ENCODE peak calls at places on chromosomes 7 and 10, in four cellular contexts. J is testis, H is ovary, E is upper lobe of left lung. C is an unnamed sample.

GRCh38 chr7:102284891-102285540 is 1.7 kb upstream of the SH2B2 start:
- DNase-seq in J (no peak), H (peak; percentile 58), E (peak; percentile 80), C (no peak)

GRCh38 chr10:14548474-14548873 is 217.8 kb upstream of the FRMD4A start:
- DNase-seq in J (peak; percentile 68), H (no peak), E (no peak), C (no peak)

GRCh38 chr10:3473271-3473670 is 300.7 kb upstream of the PITRM1 start:
- DNase-seq in J (no peak), H (no peak), E (peak; percentile 53), C (no peak)

GRCh38 chr7:991729-992444 is 8.9 kb downstream of the CYP2W1 start:
- DNase-seq in J (no peak), H (no peak), E (no peak), C (no peak)

GRCh38 chr10:968546-969199 is 19.6 kb upstream of the GTPBP4 start:
- DNase-seq in J (no peak), H (no peak), E (no peak), C (no peak)

GRCh38 chr10:89301231-89301630 is 615 bp upstream of the IFIT2 start:
- DNase-seq in J (peak; percentile 38), H (no peak), E (peak; percentile 54), C (no peak)

GRCh38 chr7:33604015-33604414 is 301.3 kb upstream of the BMPER start:
- DNase-seq in J (no peak), H (no peak), E (no peak), C (no peak)

GRCh38 chr7:69782917-69783684 is 184.8 kb downstream of the AUTS2 start:
- DNase-seq in J (peak; percentile 74), H (peak; percentile 60), E (no peak), C (no peak)

GRCh38 chr7:108836246-108836645 is 266.6 kb downstream of the DNAJB9 start:
- DNase-seq in J (no peak), H (no peak), E (no peak), C (no peak)

GRCh38 chr10:127259385-127259784 is 63.0 kb upstream of the INSYN2A start:
- DNase-seq in J (no peak), H (no peak), E (no peak), C (no peak)

GRCh38 chr7:154425326-154425725 is 373.1 kb downstream of the DPP6 start:
- DNase-seq in J (no peak), H (no peak), E (no peak), C (no peak)

GRCh38 chr10:91210435-91210834 is 10.0 kb upstream of the PCGF5 start:
- DNase-seq in J (no peak), H (no peak), E (peak; percentile 76), C (no peak)

GRCh38 chr7:28705350-28705749 is 252.8 kb downstream of the TRIL start:
- DNase-seq in J (no peak), H (no peak), E (no peak), C (no peak)

GRCh38 chr7:82609746-82610145 is 166.2 kb upstream of the CACNA2D1 start:
- DNase-seq in J (no peak), H (no peak), E (no peak), C (no peak)

GRCh38 chr7:27611043-27611442 is 51.6 kb downstream of the HIBADH start:
- DNase-seq in J (no peak), H (no peak), E (peak; percentile 57), C (no peak)

GRCh38 chr7:27143022-27143949 is at the start of gene HOXA5:
- DNase-seq in J (peak; percentile 72), H (no peak), E (peak; percentile 63), C (no peak)

GRCh38 chr7:42617781-42618457 is 294.0 kb downstream of the C7orf25 start:
- DNase-seq in J (no peak), H (peak; percentile 48), E (no peak), C (no peak)

GRCh38 chr7:145106001-145106400 is 270.1 kb upstream of the TPK1 start:
- DNase-seq in J (peak; percentile 40), H (no peak), E (no peak), C (no peak)

GRCh38 chr7:149239345-149240143 is at the start of gene ZNF212:
- DNase-seq in J (peak; percentile 96), H (peak; percentile 91), E (peak; percentile 97), C (peak; percentile 53)

GRCh38 chr7:138460649-138461607 is 869 bp downstream of the TRIM24 start:
- DNase-seq in J (peak; percentile 61), H (peak; percentile 67), E (peak; percentile 69), C (no peak)
- TF ChIP-seq CTCF in J (no peak), H (no peak), E (peak; percentile 14), C (peak; percentile 15)

DNA sequence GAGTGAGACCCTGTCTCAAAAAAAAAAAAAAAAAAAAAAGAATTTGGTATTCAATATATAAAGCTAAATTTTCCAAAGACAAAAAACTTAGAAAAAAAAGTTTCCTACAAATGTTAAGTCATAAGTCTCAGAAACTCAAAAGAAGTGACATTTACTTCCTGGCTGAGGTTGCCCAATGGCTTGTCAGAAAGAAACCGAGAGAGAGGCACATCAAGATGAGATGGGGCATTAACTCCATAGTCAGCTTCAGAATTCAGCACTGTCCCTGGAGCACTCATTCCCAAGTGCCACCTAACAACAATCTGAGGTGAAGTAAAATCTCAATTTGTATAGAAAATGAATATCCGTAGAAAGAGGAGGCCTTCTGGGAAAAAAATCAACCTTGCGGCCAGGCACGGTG is 6.8 kb upstream of the SPOCK2 start:
- DNase-seq in J (no peak), H (no peak), E (no peak), C (no peak)
- H3K4me1 ChIP-seq in J (peaks cover 26% of the 10 kb centered on the region), H (peaks cover 6% of the 10 kb centered on the region), E (no peaks in the 10 kb centered on the region), C (no peaks in the 10 kb centered on the region)

GRCh38 chr7:135147341-135147898 is 452 bp upstream of the TMEM140 start:
- DNase-seq in J (no peak), H (no peak), E (no peak), C (no peak)

GRCh38 chr7:135150072-135150782 is 2.4 kb downstream of the TMEM140 start:
- DNase-seq in J (no peak), H (no peak), E (peak; percentile 47), C (no peak)

GRCh38 chr7:135143874-135144668 is 3.8 kb upstream of the TMEM140 start:
- DNase-seq in J (peak; percentile 55), H (no peak), E (no peak), C (no peak)

GRCh38 chr7:135151162-135151932 is 3.5 kb downstream of the TMEM140 start:
- DNase-seq in J (no peak), H (no peak), E (peak; percentile 77), C (no peak)

GRCh38 chr7:135147899-135148721 is at the start of gene TMEM140:
- DNase-seq in J (peak; percentile 55), H (no peak), E (peak; percentile 72), C (no peak)
- TF ChIP-seq POLR2A in J (no peak), H (peak; percentile 28), E (peak; percentile 90), C (no peak)

GRCh38 chr10:102776779-102777417 is 33.1 kb downstream of the WBP1L start:
- DNase-seq in J (peak; percentile 95), H (peak; percentile 80), E (peak; percentile 92), C (no peak)
- TF ChIP-seq CTCF in J (no peak), H (no peak), E (no peak), C (no peak)

GRCh38 chr7:117155694-117156093 is 167.2 kb downstream of the WNT2 start:
- DNase-seq in J (no peak), H (no peak), E (no peak), C (no peak)
- H3K4me1 ChIP-seq in J (no peaks in the 10 kb centered on the region), H (peaks cover 4% of the 10 kb centered on the region), E (peaks cover 6% of the 10 kb centered on the region), C (no peaks in the 10 kb centered on the region)

GRCh38 chr10:122458693-122459092 is 2.7 kb upstream of the HTRA1 start:
- DNase-seq in J (no peak), H (no peak), E (no peak), C (no peak)

GRCh38 chr10:122457934-122458333 is 3.4 kb upstream of the HTRA1 start:
- DNase-seq in J (no peak), H (no peak), E (no peak), C (no peak)

GRCh38 chr10:122450336-122450990 is 4.0 kb upstream of the ARMS2 start:
- DNase-seq in J (no peak), H (no peak), E (no peak), C (no peak)

GRCh38 chr10:122455376-122456056 is 1.1 kb downstream of the ARMS2 start:
- DNase-seq in J (no peak), H (no peak), E (no peak), C (no peak)

DNA sequence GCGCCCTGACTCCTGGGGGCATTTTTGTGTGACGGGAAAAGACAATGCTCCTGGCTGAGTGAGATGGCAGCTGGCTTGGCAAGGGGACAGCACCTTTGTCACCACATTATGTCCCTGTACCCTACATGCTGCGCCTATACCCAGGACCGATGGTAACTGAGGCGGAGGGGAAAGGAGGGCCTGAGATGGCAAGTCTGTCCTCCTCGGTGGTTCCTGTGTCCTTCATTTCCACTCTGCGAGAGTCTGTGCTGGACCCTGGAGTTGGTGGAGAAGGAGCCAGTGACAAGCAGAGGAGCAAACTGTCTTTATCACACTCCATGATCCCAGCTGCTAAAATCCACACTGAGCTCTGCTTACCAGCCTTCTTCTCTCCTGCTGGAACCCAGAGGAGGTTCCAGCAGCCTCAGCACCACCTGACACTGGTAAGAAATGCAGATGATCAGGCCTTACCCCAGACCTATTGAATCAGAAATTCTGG is at the start of gene ARMS2:
- DNase-seq in J (no peak), H (no peak), E (no peak), C (no peak)
- TF ChIP-seq POLR2A in J (no peak), H (no peak), E (no peak), C (no peak)